ENCODE peak calls at places on chromosome 7, in nine cellular contexts. N, W, H, Y, S, L, D, G and M are unnamed samples.

GRCh38 chr7:46764100-46764941 is 817.6 kb downstream of the TNS3 start:
- DNase-seq in N (peak; percentile 95), W (no peak), H (peak; percentile 93), Y (peak; percentile 99), S (no peak), L (no peak), D (peak; percentile 5), G (no peak), M (no peak)

GRCh38 chr7:121793716-121794115 is 79.2 kb upstream of the PTPRZ1 start:
- DNase-seq in N (no peak), W (no peak), H (no peak), Y (peak; percentile 29), S (no peak), L (no peak), D (no peak), G (no peak), M (no peak)

GRCh38 chr7:134720091-134720935 is 59.1 kb upstream of the CALD1 start:
- DNase-seq in N (no peak), W (no peak), H (no peak), Y (no peak), S (no peak), L (no peak), D (no peak), G (no peak), M (no peak)

GRCh38 chr7:94258856-94259255 is 135.8 kb upstream of the COL1A2 start:
- DNase-seq in N (no peak), W (no peak), H (no peak), Y (no peak), S (no peak), L (no peak), D (no peak), G (no peak), M (no peak)

GRCh38 chr7:101856488-101857357 is 39.3 kb downstream of the CUX1 start:
- DNase-seq in N (peak; percentile 97), W (peak; percentile 87), H (peak; percentile 92), Y (peak; percentile 95), S (peak; percentile 62), L (no peak), D (peak; percentile 95), G (peak; percentile 96), M (no peak)

GRCh38 chr7:100965723-100966541 is 3.4 kb upstream of the MUC12 start:
- DNase-seq in N (peak; percentile 91), W (peak; percentile 74), H (no peak), Y (peak; percentile 58), S (peak; percentile 70), L (peak; percentile 95), D (no peak), G (peak; percentile 85), M (peak; percentile 77)

GRCh38 chr7:139099181-139099947 is 10.2 kb downstream of the ZC3HAV1 start:
- DNase-seq in N (no peak), W (no peak), H (no peak), Y (no peak), S (no peak), L (no peak), D (no peak), G (no peak), M (no peak)

GRCh38 chr7:25862254-25862992 is 289.6 kb upstream of the NFE2L3 start:
- DNase-seq in N (peak; percentile 100), W (peak; percentile 87), H (peak; percentile 93), Y (peak; percentile 96), S (peak; percentile 34), L (peak; percentile 99), D (peak; percentile 95), G (peak; percentile 90), M (peak; percentile 63)

GRCh38 chr7:107874605-107875446 is 16.2 kb upstream of the DLD start:
- DNase-seq in N (peak; percentile 48), W (no peak), H (peak; percentile 67), Y (peak; percentile 76), S (no peak), L (no peak), D (no peak), G (no peak), M (no peak)

GRCh38 chr7:129052441-129052840 is 2.5 kb downstream of the TNPO3 start:
- DNase-seq in N (no peak), W (no peak), H (no peak), Y (no peak), S (no peak), L (no peak), D (no peak), G (no peak), M (no peak)

GRCh38 chr7:157517782-157518513 is 181.1 kb downstream of the DNAJB6 start:
- DNase-seq in N (no peak), W (no peak), H (no peak), Y (no peak), S (no peak), L (peak; percentile 58), D (no peak), G (no peak), M (no peak)

GRCh38 chr7:157335991-157336382 is 817 bp upstream of the DNAJB6 start:
- DNase-seq in N (no peak), W (no peak), H (no peak), Y (no peak), S (no peak), L (no peak), D (no peak), G (no peak), M (no peak)

GRCh38 chr7:73903321-73904218 is 42.6 kb downstream of the TMEM270 start:
- DNase-seq in N (no peak), W (peak; percentile 9), H (no peak), Y (no peak), S (no peak), L (no peak), D (no peak), G (peak; percentile 19), M (no peak)

GRCh38 chr7:1825877-1826741 is 156.0 kb downstream of the ELFN1 start:
- DNase-seq in N (no peak), W (peak; percentile 26), H (no peak), Y (no peak), S (no peak), L (peak; percentile 63), D (no peak), G (peak; percentile 44), M (no peak)

GRCh38 chr7:3075441-3075840 is 31.8 kb upstream of the CARD11 start:
- DNase-seq in N (no peak), W (no peak), H (no peak), Y (no peak), S (no peak), L (no peak), D (no peak), G (no peak), M (no peak)

GRCh38 chr7:49418964-49419363 is 354.5 kb upstream of the VWC2 start:
- DNase-seq in N (no peak), W (no peak), H (no peak), Y (no peak), S (no peak), L (no peak), D (no peak), G (no peak), M (no peak)

DNA sequence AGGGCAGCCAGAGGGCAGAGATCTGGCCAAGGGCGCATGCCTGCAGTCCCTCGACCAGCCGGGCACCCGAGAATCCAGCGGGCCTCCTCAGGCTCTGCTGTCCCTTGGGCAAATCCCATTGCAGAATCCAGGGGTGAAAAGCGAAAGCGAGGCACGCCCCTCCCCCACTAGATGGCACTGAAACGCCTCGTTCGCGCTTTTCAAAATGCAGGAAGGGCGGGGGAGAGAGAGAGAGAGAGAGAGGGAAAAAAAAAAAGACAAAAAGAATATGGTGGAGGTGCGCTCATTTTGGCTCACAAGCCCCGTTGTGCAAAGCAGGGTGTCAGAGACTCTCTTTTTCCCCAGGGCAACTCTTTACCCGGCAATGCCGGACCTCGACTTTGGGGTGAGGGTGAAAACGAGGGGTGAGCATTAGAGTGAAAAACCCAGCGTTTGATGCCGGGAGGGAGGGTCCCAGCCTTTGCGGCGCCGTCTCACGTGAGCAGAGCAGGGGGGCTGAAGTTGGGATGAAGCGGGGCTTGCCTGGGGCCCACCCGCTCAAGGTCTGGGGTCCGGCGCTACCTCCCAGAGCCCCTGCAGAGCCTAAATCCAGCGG is 2.5 kb upstream of the TMEM178B start:
- DNase-seq in N (peak; percentile 4), W (peak; percentile 48), H (no peak), Y (peak; percentile 31), S (peak; percentile 13), L (no peak), D (no peak), G (no peak), M (no peak)
- TF ChIP-seq CTCF in N (peak; percentile 29), W (no peak), H (peak; percentile 23), Y (peak; percentile 22), S (peak; percentile 16), L (peak; percentile 65), D (no peak), G (peak; percentile 12), M (peak; percentile 66)

DNA sequence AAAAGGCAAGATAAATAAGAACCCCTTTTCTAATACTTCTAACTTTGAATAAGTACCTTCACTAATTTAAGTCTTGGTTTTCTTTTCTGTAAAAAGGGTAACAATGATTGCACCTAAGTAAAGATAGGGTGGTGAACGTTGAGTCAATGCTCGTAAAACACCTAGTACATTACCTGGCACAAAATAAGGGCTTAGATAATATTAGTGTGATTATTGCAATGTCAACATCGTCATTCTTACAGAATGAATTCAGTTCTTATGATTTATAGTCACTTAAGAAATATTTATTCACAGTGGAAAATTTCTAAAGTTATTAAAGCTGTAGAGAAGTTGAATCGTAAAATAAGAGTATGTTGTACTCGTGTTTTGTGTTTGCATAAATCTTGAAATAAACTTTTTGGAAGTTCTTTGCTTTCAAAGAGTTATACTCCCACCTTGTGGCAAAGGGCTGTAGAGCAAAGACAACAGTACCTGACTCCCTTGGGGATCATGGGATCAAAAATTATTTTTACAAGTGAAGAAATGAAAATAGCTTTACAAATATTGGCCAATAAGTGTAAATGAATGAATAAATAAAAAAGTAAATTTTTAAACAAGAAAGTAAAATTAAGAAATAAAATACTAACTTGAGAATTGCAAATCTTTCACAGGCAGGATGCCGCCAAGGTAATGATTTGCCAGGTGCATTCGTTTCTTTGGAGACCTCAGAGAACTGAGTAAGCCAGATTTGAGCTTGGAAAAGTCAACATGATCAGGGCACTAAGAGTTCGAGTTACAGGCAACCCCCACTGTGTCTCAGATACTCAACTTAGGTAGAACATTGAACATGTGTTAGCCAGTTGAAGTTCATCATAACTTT is 285.8 kb upstream of the CACNA2D1 start:
- DNase-seq in N (peak; percentile 48), W (no peak), H (peak; percentile 33), Y (peak; percentile 38), S (no peak), L (no peak), D (no peak), G (no peak), M (no peak)
- TF ChIP-seq CTCF in N (peak; percentile 87), W (no peak), H (peak; percentile 75), Y (peak; percentile 68), S (peak; percentile 29), L (peak; percentile 87), D (peak; percentile 55), G (peak; percentile 51), M (peak; percentile 73)

GRCh38 chr7:78585958-78586357 is 787.4 kb downstream of the PHTF2 start:
- DNase-seq in N (no peak), W (no peak), H (no peak), Y (peak; percentile 11), S (no peak), L (no peak), D (no peak), G (no peak), M (no peak)

GRCh38 chr7:78588393-78588792 is 789.8 kb downstream of the PHTF2 start:
- DNase-seq in N (no peak), W (no peak), H (no peak), Y (no peak), S (no peak), L (no peak), D (no peak), G (no peak), M (no peak)

GRCh38 chr7:78587443-78588044 is 789.0 kb downstream of the PHTF2 start:
- DNase-seq in N (peak; percentile 6), W (no peak), H (peak; percentile 39), Y (peak; percentile 32), S (no peak), L (no peak), D (no peak), G (no peak), M (no peak)
- TF ChIP-seq CTCF in N (peak; percentile 79), W (no peak), H (peak; percentile 74), Y (peak; percentile 41), S (no peak), L (peak; percentile 48), D (peak; percentile 20), G (no peak), M (peak; percentile 39)

GRCh38 chr7:69932034-69932628 is 333.9 kb downstream of the AUTS2 start:
- DNase-seq in N (no peak), W (peak; percentile 44), H (peak; percentile 8), Y (no peak), S (no peak), L (no peak), D (no peak), G (no peak), M (no peak)
- TF ChIP-seq CTCF in N (no peak), W (peak; percentile 46), H (peak; percentile 68), Y (no peak), S (no peak), L (peak; percentile 83), D (peak; percentile 60), G (peak; percentile 56), M (peak; percentile 88)